ENCODE peak calls at places on chromosome 18, in nine cellular contexts. V, Y, T, Z, D, G, P, E and O are unnamed samples.

GRCh38 chr18:69898241-69898861 is 49.3 kb downstream of the CD226 start:
- DNase-seq in V (no peak), Y (no peak), T (no peak), Z (no peak), D (no peak), G (peak), P (no peak), E (no peak), O (no peak)

GRCh38 chr18:67232991-67233390 is 283.5 kb downstream of the DSEL start:
- DNase-seq in V (no peak), Y (no peak), T (no peak), Z (no peak), D (no peak), G (no peak), P (no peak), E (no peak), O (peak)

GRCh38 chr18:7608798-7609197 is 41.7 kb downstream of the PTPRM start:
- DNase-seq in V (no peak), Y (no peak), T (no peak), Z (no peak), D (no peak), G (no peak), P (no peak), E (no peak), O (peak)

GRCh38 chr18:23387265-23387664 is 65.8 kb upstream of the RIOK3 start:
- DNase-seq in V (no peak), Y (no peak), T (no peak), Z (no peak), D (no peak), G (no peak), P (no peak), E (no peak), O (no peak)

GRCh38 chr18:13451661-13452447 is 233.3 kb downstream of the LDLRAD4 start:
- DNase-seq in V (peak), Y (no peak), T (no peak), Z (no peak), D (no peak), G (no peak), P (no peak), E (no peak), O (no peak)

GRCh38 chr18:9103488-9103887 is 989 bp downstream of the NDUFV2 start:
- DNase-seq in V (no peak), Y (no peak), T (no peak), Z (no peak), D (no peak), G (no peak), P (peak), E (no peak), O (peak)

GRCh38 chr18:78726326-78727056 is 253.1 kb upstream of the SALL3 start:
- DNase-seq in V (peak), Y (no peak), T (no peak), Z (no peak), D (no peak), G (no peak), P (no peak), E (no peak), O (no peak)

GRCh38 chr18:61637319-61637718 is 255.5 kb downstream of the RNF152 start:
- DNase-seq in V (no peak), Y (no peak), T (no peak), Z (no peak), D (no peak), G (no peak), P (no peak), E (peak), O (no peak)

GRCh38 chr18:58572181-58572580 is 56.7 kb downstream of the ALPK2 start:
- DNase-seq in V (peak), Y (no peak), T (no peak), Z (no peak), D (no peak), G (no peak), P (no peak), E (no peak), O (peak)

GRCh38 chr18:69265661-69266060 is 135.0 kb upstream of the DOK6 start:
- DNase-seq in V (no peak), Y (no peak), T (no peak), Z (no peak), D (no peak), G (no peak), P (no peak), E (no peak), O (no peak)

GRCh38 chr18:76982038-76982437 is 150.5 kb downstream of the MBP start:
- DNase-seq in V (no peak), Y (no peak), T (no peak), Z (no peak), D (no peak), G (no peak), P (peak), E (no peak), O (no peak)

GRCh38 chr18:66958309-66958708 is 354.4 kb upstream of the CDH19 start:
- DNase-seq in V (no peak), Y (no peak), T (no peak), Z (no peak), D (no peak), G (no peak), P (no peak), E (no peak), O (no peak)

GRCh38 chr18:70523798-70524182 is 234.9 kb downstream of the SOCS6 start:
- DNase-seq in V (no peak), Y (no peak), T (no peak), Z (no peak), D (no peak), G (no peak), P (no peak), E (no peak), O (no peak)

GRCh38 chr18:37778417-37779165 is 213.0 kb upstream of the CELF4 start:
- DNase-seq in V (no peak), Y (peak), T (peak), Z (peak), D (no peak), G (no peak), P (peak), E (peak), O (peak)

GRCh38 chr18:11955299-11956029 is 25.8 kb upstream of the IMPA2 start:
- DNase-seq in V (peak), Y (no peak), T (peak), Z (no peak), D (no peak), G (no peak), P (no peak), E (no peak), O (peak)

GRCh38 chr18:31740180-31740579 is 20.5 kb downstream of the SLC25A52 start:
- DNase-seq in V (no peak), Y (no peak), T (no peak), Z (no peak), D (no peak), G (no peak), P (peak), E (no peak), O (no peak)

GRCh38 chr18:53422896-53423295 is 801.6 kb downstream of the MBD2 start:
- DNase-seq in V (no peak), Y (no peak), T (no peak), Z (no peak), D (no peak), G (no peak), P (no peak), E (no peak), O (no peak)

GRCh38 chr18:9530226-9531009 is 55.1 kb downstream of the RALBP1 start:
- DNase-seq in V (no peak), Y (no peak), T (no peak), Z (no peak), D (no peak), G (no peak), P (no peak), E (no peak), O (no peak)

GRCh38 chr18:62999392-62999791 is 284.1 kb downstream of the PHLPP1 start:
- DNase-seq in V (peak), Y (no peak), T (peak), Z (no peak), D (no peak), G (no peak), P (no peak), E (no peak), O (peak)

GRCh38 chr18:79681484-79682387 is 2.1 kb downstream of the CTDP1 start:
- DNase-seq in V (no peak), Y (no peak), T (no peak), Z (no peak), D (no peak), G (peak), P (peak), E (no peak), O (peak)

GRCh38 chr18:14914771-14915170 is 166.8 kb downstream of the ANKRD30B start:
- DNase-seq in V (no peak), Y (no peak), T (no peak), Z (no peak), D (no peak), G (no peak), P (no peak), E (no peak), O (peak)

GRCh38 chr18:48693625-48694262 is 154.9 kb downstream of the CTIF start:
- DNase-seq in V (no peak), Y (no peak), T (no peak), Z (no peak), D (no peak), G (no peak), P (no peak), E (no peak), O (peak)